ENCODE peak calls at places on chromosomes 3 and 15, in seven cellular contexts. X is iPS DF 6.9, U is spleen, O is BE2C, R is fibroblast of lung, A is transverse colon, Y is GM23248. E is an unnamed sample. For H3K36me3 and H3K27me3, the result is how much of the 10 kb centered on the place peaks cover.

GRCh38 chr3:9397911-9398714 is 698 bp downstream of the SETD5 start:
- DNase-seq in X (no peak), U (peak), O (peak), R (peak), A (peak), Y (peak), E (peak)

GRCh38 chr3:132867956-132868355 is 145.7 kb upstream of the NPHP3 start:
- DNase-seq in X (no peak), U (no peak), O (no peak), R (peak), A (no peak), Y (peak), E (no peak)

GRCh38 chr15:43218908-43219706 is 1.7 kb downstream of the EPB42 start:
- DNase-seq in X (peak), U (no peak), O (no peak), R (peak), A (no peak), Y (peak), E (peak)

GRCh38 chr15:31389576-31389975 is 62.9 kb downstream of the KLF13 start:
- DNase-seq in X (no peak), U (no peak), O (no peak), R (no peak), A (no peak), Y (no peak), E (no peak)

GRCh38 chr3:45055032-45055410 is 28.9 kb downstream of the CLEC3B start:
- DNase-seq in X (no peak), U (no peak), O (no peak), R (peak), A (no peak), Y (peak), E (no peak)

GRCh38 chr3:128549283-128550112 is 56.5 kb upstream of the GATA2 start:
- DNase-seq in X (no peak), U (no peak), O (peak), R (peak), A (no peak), Y (peak), E (peak)

GRCh38 chr3:57009367-57009766 is 51.1 kb upstream of the SPATA12 start:
- DNase-seq in X (no peak), U (no peak), O (no peak), R (no peak), A (no peak), Y (no peak), E (no peak)

GRCh38 chr3:180319461-180319860 is 282.5 kb upstream of the TTC14 start:
- DNase-seq in X (no peak), U (no peak), O (no peak), R (peak), A (no peak), Y (peak), E (no peak)

GRCh38 chr15:85840802-85841152 is 46.1 kb upstream of the KLHL25 start:
- DNase-seq in X (no peak), U (no peak), O (no peak), R (no peak), A (no peak), Y (no peak), E (no peak)

GRCh38 chr3:1010228-1010627 is 82.6 kb upstream of the CNTN6 start:
- DNase-seq in X (no peak), U (no peak), O (no peak), R (no peak), A (no peak), Y (no peak), E (no peak)

GRCh38 chr3:148366743-148367410 is 330.8 kb upstream of the AGTR1 start:
- DNase-seq in X (no peak), U (no peak), O (no peak), R (no peak), A (no peak), Y (peak), E (no peak)

GRCh38 chr3:14991148-14991742 is 43.9 kb downstream of the NR2C2 start:
- DNase-seq in X (no peak), U (no peak), O (no peak), R (no peak), A (no peak), Y (no peak), E (no peak)

GRCh38 chr3:132870596-132870995 is 148.4 kb upstream of the NPHP3 start:
- DNase-seq in X (no peak), U (no peak), O (no peak), R (no peak), A (no peak), Y (no peak), E (no peak)

GRCh38 chr3:127734754-127735473 is 62.2 kb downstream of the ABTB1 start:
- DNase-seq in X (no peak), U (peak), O (no peak), R (peak), A (no peak), Y (peak), E (peak)

GRCh38 chr3:159884661-159885402 is 103.8 kb upstream of the IL12A start:
- DNase-seq in X (no peak), U (no peak), O (no peak), R (no peak), A (no peak), Y (peak), E (no peak)

GRCh38 chr3:1214928-1215327 is 122.1 kb downstream of the CNTN6 start:
- DNase-seq in X (no peak), U (no peak), O (no peak), R (peak), A (no peak), Y (peak), E (no peak)

GRCh38 chr3:17158941-17159682 is 274.4 kb downstream of the PLCL2 start:
- DNase-seq in X (no peak), U (no peak), O (no peak), R (peak), A (no peak), Y (no peak), E (no peak)

GRCh38 chr15:75712668-75713337 is at the start of gene CSPG4:
- DNase-seq in X (no peak), U (no peak), O (peak), R (peak), A (peak), Y (peak), E (peak)

GRCh38 chr3:136659253-136659652 is 92.9 kb downstream of the STAG1 start:
- DNase-seq in X (no peak), U (no peak), O (no peak), R (peak), A (no peak), Y (peak), E (no peak)

GRCh38 chr15:84685304-84685703 is 27.3 kb upstream of the NMB start:
- DNase-seq in X (no peak), U (no peak), O (peak), R (peak), A (peak), Y (peak), E (peak)
- H3K36me3 ChIP-seq in X (under half), U (half or more), O (half or more), R (under half), A (under half), Y (under half), E (half or more)

GRCh38 chr3:48474619-48475018 is 28.1 kb downstream of the ATRIP start:
- DNase-seq in X (peak), U (peak), O (no peak), R (no peak), A (no peak), Y (no peak), E (no peak)

GRCh38 chr3:48475188-48475587 is 28.7 kb downstream of the ATRIP start:
- DNase-seq in X (no peak), U (peak), O (no peak), R (no peak), A (no peak), Y (no peak), E (no peak)

GRCh38 chr3:48476426-48477053 is 27.4 kb downstream of the SHISA5 start:
- DNase-seq in X (no peak), U (peak), O (no peak), R (no peak), A (no peak), Y (no peak), E (no peak)

GRCh38 chr3:48477959-48478480 is 26.0 kb downstream of the SHISA5 start:
- DNase-seq in X (no peak), U (no peak), O (no peak), R (no peak), A (no peak), Y (no peak), E (no peak)

GRCh38 chr3:48478631-48479555 is 25.1 kb downstream of the SHISA5 start:
- DNase-seq in X (no peak), U (peak), O (no peak), R (no peak), A (no peak), Y (no peak), E (no peak)
- H3K4me3 ChIP-seq in X (no peak), U (peak), O (no peak), R (no peak), A (no peak), Y (no peak), E (no peak)

DNA sequence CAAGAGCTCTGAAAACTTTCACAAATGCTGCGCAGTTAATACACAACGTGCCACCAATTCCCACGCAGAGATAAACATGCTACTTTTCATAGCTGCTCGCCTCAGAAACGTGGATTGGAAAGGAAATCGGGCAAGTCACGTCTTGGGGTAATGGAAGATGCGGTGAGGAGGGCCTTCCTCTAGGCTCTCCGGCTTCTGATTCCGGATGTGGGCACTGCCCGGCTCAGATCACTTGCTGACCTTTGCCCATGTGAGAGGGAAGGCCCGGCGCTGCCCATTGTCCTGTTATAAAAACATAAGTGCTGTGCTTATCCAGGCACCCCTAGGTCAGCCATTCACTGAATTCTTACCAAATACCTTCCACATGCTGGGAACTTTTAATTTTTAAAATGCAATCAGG is 1.9 kb downstream of the ST8SIA2 start:
- DNase-seq in X (no peak), U (no peak), O (no peak), R (no peak), A (no peak), Y (no peak), E (no peak)
- H3K27me3 ChIP-seq in X (under half), U (half or more), O (under half), R (under half), A (half or more), Y (half or more), E (under half)

GRCh38 chr15:90891346-90891949 is 7.1 kb downstream of the FES start:
- DNase-seq in X (no peak), U (no peak), O (no peak), R (no peak), A (no peak), Y (no peak), E (no peak)

GRCh38 chr15:90892023-90892422 is 7.7 kb downstream of the FES start:
- DNase-seq in X (no peak), U (no peak), O (no peak), R (no peak), A (no peak), Y (no peak), E (no peak)

GRCh38 chr15:90893175-90894090 is 9.1 kb downstream of the FES start:
- DNase-seq in X (no peak), U (peak), O (peak), R (no peak), A (no peak), Y (no peak), E (no peak)

GRCh38 chr15:90892498-90893174 is 8.3 kb downstream of the FES start:
- DNase-seq in X (no peak), U (peak), O (no peak), R (no peak), A (no peak), Y (no peak), E (no peak)

GRCh38 chr15:90895571-90896117 is 7.5 kb upstream of the MAN2A2 start:
- DNase-seq in X (no peak), U (peak), O (peak), R (no peak), A (no peak), Y (peak), E (no peak)
- H3K36me3 ChIP-seq in X (under half), U (under half), O (under half), R (under half), A (under half), Y (under half), E (under half)

DNA sequence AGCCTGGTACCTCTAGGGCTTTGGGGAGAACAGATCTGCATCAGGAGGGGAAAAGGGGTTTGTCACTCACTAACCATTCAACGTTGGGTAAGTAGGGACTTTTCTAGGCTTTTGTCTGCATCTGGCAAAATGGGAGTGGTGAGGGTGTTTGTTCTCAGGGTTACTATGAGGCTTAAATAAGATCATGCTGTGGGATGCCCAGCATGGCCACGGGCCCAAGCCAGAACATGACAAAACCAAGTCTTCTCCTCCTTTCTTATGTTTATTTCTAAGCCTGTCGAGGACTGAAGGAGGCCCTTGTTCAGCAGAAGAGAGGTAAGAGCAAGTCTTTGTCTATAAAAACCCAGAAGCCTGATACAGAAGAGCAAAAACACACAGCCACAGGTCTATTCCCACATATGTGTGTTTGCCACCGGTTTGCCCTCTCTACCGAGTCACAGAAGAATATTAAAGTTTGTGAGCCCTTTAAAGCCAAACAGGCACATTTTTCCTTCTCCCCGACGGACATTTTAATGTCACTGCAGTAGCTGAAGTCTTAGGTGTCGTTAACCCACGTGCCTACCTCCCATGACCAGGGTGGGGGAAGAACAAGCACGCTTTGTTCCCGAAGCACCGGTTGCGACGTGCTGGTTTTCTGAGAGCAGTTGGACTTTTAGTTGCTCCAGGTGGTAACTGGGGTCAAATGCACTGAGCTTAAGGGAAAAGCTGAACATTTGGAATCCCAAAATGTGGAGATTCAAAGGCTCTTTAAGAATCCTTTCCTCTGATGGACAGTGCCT is 72.1 kb downstream of the NOX5 start:
- DNase-seq in X (no peak), U (no peak), O (no peak), R (no peak), A (no peak), Y (no peak), E (no peak)
- H3K4me3 ChIP-seq in X (no peak), U (no peak), O (no peak), R (no peak), A (no peak), Y (no peak), E (no peak)

GRCh38 chr15:36883705-36884355 is 216.5 kb downstream of the MEIS2 start:
- DNase-seq in X (peak), U (peak), O (peak), R (peak), A (peak), Y (peak), E (peak)

GRCh38 chr15:36886135-36887011 is 214.0 kb downstream of the MEIS2 start:
- DNase-seq in X (no peak), U (no peak), O (no peak), R (peak), A (no peak), Y (no peak), E (no peak)

GRCh38 chr15:36884404-36885335 is 215.7 kb downstream of the MEIS2 start:
- DNase-seq in X (no peak), U (no peak), O (no peak), R (peak), A (no peak), Y (no peak), E (no peak)

GRCh38 chr15:36887214-36888017 is 212.9 kb downstream of the MEIS2 start:
- DNase-seq in X (no peak), U (no peak), O (peak), R (peak), A (no peak), Y (peak), E (no peak)

GRCh38 chr15:36885709-36886108 is 214.6 kb downstream of the MEIS2 start:
- DNase-seq in X (no peak), U (no peak), O (no peak), R (peak), A (no peak), Y (no peak), E (no peak)
- H3K27me3 ChIP-seq in X (half or more), U (half or more), O (under half), R (under half), A (half or more), Y (under half), E (under half)

GRCh38 chr3:158668506-158668905 is 3.9 kb downstream of the LXN start:
- DNase-seq in X (no peak), U (no peak), O (no peak), R (peak), A (no peak), Y (peak), E (no peak)

GRCh38 chr3:158659454-158660237 is 12.8 kb downstream of the LXN start:
- DNase-seq in X (no peak), U (no peak), O (peak), R (peak), A (peak), Y (peak), E (peak)

GRCh38 chr3:158658889-158659288 is 13.6 kb downstream of the LXN start:
- DNase-seq in X (no peak), U (no peak), O (no peak), R (no peak), A (no peak), Y (no peak), E (no peak)

GRCh38 chr3:158660711-158661110 is 11.7 kb downstream of the LXN start:
- DNase-seq in X (no peak), U (no peak), O (no peak), R (no peak), A (no peak), Y (no peak), E (no peak)

GRCh38 chr3:158663832-158664231 is 8.6 kb downstream of the LXN start:
- DNase-seq in X (no peak), U (no peak), O (no peak), R (no peak), A (no peak), Y (no peak), E (no peak)
- H3K36me3 ChIP-seq in X (under half), U (half or more), O (half or more), R (under half), A (under half), Y (half or more), E (half or more)

DNA sequence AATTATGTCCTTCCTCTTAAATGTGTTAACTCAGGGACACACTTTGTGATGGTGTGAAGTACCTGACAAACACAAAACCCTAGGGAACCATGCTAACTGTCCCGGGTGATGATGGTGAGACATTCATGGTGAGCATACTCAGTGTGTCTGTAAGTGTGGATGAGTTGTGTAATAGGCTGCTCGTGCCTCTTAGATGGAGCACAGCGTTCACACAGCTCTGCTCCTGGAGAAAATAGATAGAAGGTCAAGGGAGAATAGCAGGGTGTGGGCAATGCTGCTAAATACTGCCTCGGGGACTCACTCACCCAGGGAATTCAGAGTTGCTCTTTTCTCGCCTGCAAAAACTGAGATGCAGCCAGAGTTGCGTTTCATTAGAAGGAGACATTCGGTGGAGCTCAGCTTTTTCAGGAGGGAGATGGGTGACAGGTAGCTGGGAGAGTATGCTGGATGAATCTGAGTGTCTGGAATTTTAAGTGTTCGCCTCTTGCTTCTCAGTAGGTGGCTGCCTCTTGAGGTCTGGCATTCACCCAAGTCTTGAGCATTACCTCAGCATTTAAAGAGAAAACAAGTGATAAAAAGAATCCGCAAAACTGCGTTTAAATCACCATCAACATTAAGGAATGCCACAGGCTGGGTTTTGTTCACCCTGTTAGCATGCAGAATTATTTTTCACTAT is 813.2 kb downstream of the AGBL1 start:
- DNase-seq in X (no peak), U (no peak), O (no peak), R (peak), A (no peak), Y (no peak), E (peak)
- H3K4me3 ChIP-seq in X (no peak), U (no peak), O (no peak), R (no peak), A (no peak), Y (no peak), E (no peak)

GRCh38 chr3:4467522-4467867 is 426 bp upstream of the SUMF1 start:
- DNase-seq in X (no peak), U (no peak), O (no peak), R (no peak), A (no peak), Y (no peak), E (no peak)
- H3K27me3 ChIP-seq in X (under half), U (under half), O (under half), R (under half), A (under half), Y (under half), E (under half)

GRCh38 chr3:168025076-168025475 is 70.6 kb downstream of the GOLIM4 start:
- DNase-seq in X (no peak), U (no peak), O (no peak), R (peak), A (no peak), Y (peak), E (no peak)
- H3K36me3 ChIP-seq in X (under half), U (under half), O (half or more), R (under half), A (half or more), Y (half or more), E (half or more)